ENCODE peak calls at places on chromosomes 1 and 21, in seven cellular contexts. One of them, this sample, is unnamed.

GRCh38 chr1:156748670-156749428 is 2.6 kb downstream of the HDGF start:
- DNase-seq in CD8-positive, alpha-beta memory T cell: no peak
- DNase-seq in naive thymus-derived CD4-positive, alpha-beta T cell: no peak
- DNase-seq in LNCaP clone FGC: no peak
- DNase-seq in mucosa of descending colon: peak
- DNase-seq in Panc1: no peak
- DNase-seq in H7: peak
- DNase-seq in this sample: peak

GRCh38 chr21:31335957-31336738 is 7.9 kb downstream of the TIAM1 start:
- DNase-seq in CD8-positive, alpha-beta memory T cell: no peak
- DNase-seq in naive thymus-derived CD4-positive, alpha-beta T cell: no peak
- DNase-seq in LNCaP clone FGC: no peak
- DNase-seq in mucosa of descending colon: no peak
- DNase-seq in Panc1: no peak
- DNase-seq in H7: no peak
- DNase-seq in this sample: no peak

GRCh38 chr1:86703696-86704455 is 500 bp upstream of the SH3GLB1 start:
- DNase-seq in CD8-positive, alpha-beta memory T cell: no peak
- DNase-seq in naive thymus-derived CD4-positive, alpha-beta T cell: no peak
- DNase-seq in LNCaP clone FGC: no peak
- DNase-seq in mucosa of descending colon: no peak
- DNase-seq in Panc1: peak
- DNase-seq in H7: no peak
- DNase-seq in this sample: no peak

GRCh38 chr1:117365350-117366280 is 1.6 kb upstream of the MAN1A2 start:
- DNase-seq in CD8-positive, alpha-beta memory T cell: no peak
- DNase-seq in naive thymus-derived CD4-positive, alpha-beta T cell: no peak
- DNase-seq in LNCaP clone FGC: no peak
- DNase-seq in mucosa of descending colon: no peak
- DNase-seq in Panc1: no peak
- DNase-seq in H7: no peak
- DNase-seq in this sample: no peak

GRCh38 chr1:31238986-31239613 is 587 bp downstream of the NKAIN1 start:
- DNase-seq in CD8-positive, alpha-beta memory T cell: no peak
- DNase-seq in naive thymus-derived CD4-positive, alpha-beta T cell: no peak
- DNase-seq in LNCaP clone FGC: no peak
- DNase-seq in mucosa of descending colon: peak
- DNase-seq in Panc1: no peak
- DNase-seq in H7: peak
- DNase-seq in this sample: peak

GRCh38 chr1:41175546-41175945 is 66.6 kb downstream of the SCMH1 start:
- DNase-seq in CD8-positive, alpha-beta memory T cell: no peak
- DNase-seq in naive thymus-derived CD4-positive, alpha-beta T cell: no peak
- DNase-seq in LNCaP clone FGC: peak
- DNase-seq in mucosa of descending colon: no peak
- DNase-seq in Panc1: no peak
- DNase-seq in H7: no peak
- DNase-seq in this sample: no peak

GRCh38 chr1:41492341-41492848 is 7.9 kb upstream of the EDN2 start:
- DNase-seq in CD8-positive, alpha-beta memory T cell: no peak
- DNase-seq in naive thymus-derived CD4-positive, alpha-beta T cell: no peak
- DNase-seq in LNCaP clone FGC: no peak
- DNase-seq in mucosa of descending colon: peak
- DNase-seq in Panc1: no peak
- DNase-seq in H7: peak
- DNase-seq in this sample: no peak

GRCh38 chr1:183652107-183652506 is 1.0 kb downstream of the APOBEC4 start:
- DNase-seq in CD8-positive, alpha-beta memory T cell: no peak
- DNase-seq in naive thymus-derived CD4-positive, alpha-beta T cell: no peak
- DNase-seq in LNCaP clone FGC: no peak
- DNase-seq in mucosa of descending colon: no peak
- DNase-seq in Panc1: no peak
- DNase-seq in H7: no peak
- DNase-seq in this sample: no peak

GRCh38 chr1:74591954-74592353 is 79.5 kb upstream of the LRRC53 start:
- DNase-seq in CD8-positive, alpha-beta memory T cell: no peak
- DNase-seq in naive thymus-derived CD4-positive, alpha-beta T cell: no peak
- DNase-seq in LNCaP clone FGC: no peak
- DNase-seq in mucosa of descending colon: no peak
- DNase-seq in Panc1: no peak
- DNase-seq in H7: no peak
- DNase-seq in this sample: no peak

GRCh38 chr1:74592580-74593355 is 80.4 kb upstream of the LRRC53 start:
- DNase-seq in CD8-positive, alpha-beta memory T cell: no peak
- DNase-seq in naive thymus-derived CD4-positive, alpha-beta T cell: no peak
- DNase-seq in LNCaP clone FGC: no peak
- DNase-seq in mucosa of descending colon: no peak
- DNase-seq in Panc1: no peak
- DNase-seq in H7: no peak
- DNase-seq in this sample: no peak

GRCh38 chr1:74590288-74590687 is 77.9 kb upstream of the LRRC53 start:
- DNase-seq in CD8-positive, alpha-beta memory T cell: no peak
- DNase-seq in naive thymus-derived CD4-positive, alpha-beta T cell: no peak
- DNase-seq in LNCaP clone FGC: no peak
- DNase-seq in mucosa of descending colon: no peak
- DNase-seq in Panc1: no peak
- DNase-seq in H7: no peak
- DNase-seq in this sample: no peak

GRCh38 chr1:74596770-74597169 is 76.8 kb downstream of the ERICH3 start:
- DNase-seq in CD8-positive, alpha-beta memory T cell: no peak
- DNase-seq in naive thymus-derived CD4-positive, alpha-beta T cell: no peak
- DNase-seq in LNCaP clone FGC: no peak
- DNase-seq in mucosa of descending colon: no peak
- DNase-seq in Panc1: no peak
- DNase-seq in H7: no peak
- DNase-seq in this sample: no peak

GRCh38 chr1:74593887-74594866 is 79.4 kb downstream of the ERICH3 start:
- DNase-seq in CD8-positive, alpha-beta memory T cell: no peak
- DNase-seq in naive thymus-derived CD4-positive, alpha-beta T cell: no peak
- DNase-seq in LNCaP clone FGC: no peak
- DNase-seq in mucosa of descending colon: no peak
- DNase-seq in Panc1: no peak
- DNase-seq in H7: no peak
- DNase-seq in this sample: no peak
- H3K4me3 ChIP-seq in CD8-positive, alpha-beta memory T cell: no peak
- H3K4me3 ChIP-seq in naive thymus-derived CD4-positive, alpha-beta T cell: no peak
- H3K4me3 ChIP-seq in LNCaP clone FGC: no peak
- H3K4me3 ChIP-seq in mucosa of descending colon: no peak
- H3K4me3 ChIP-seq in Panc1: no peak
- H3K4me3 ChIP-seq in H7: no peak
- H3K4me3 ChIP-seq in this sample: no peak

DNA sequence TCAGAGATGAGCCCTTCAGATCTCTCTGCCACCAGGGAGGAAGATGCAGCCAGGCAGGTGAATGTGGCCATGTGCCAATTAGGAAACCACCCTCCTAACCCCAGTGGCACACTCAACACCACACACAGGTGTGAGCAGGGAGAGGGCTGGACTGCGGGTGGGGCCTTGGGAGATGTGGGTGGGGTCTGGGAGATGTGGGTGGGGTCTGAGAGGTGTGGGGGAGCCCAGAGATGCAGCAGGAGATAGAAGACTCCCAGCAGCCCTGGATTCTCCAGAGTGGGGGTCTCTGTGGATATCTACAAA is 43.2 kb upstream of the COL6A1 start:
- DNase-seq in CD8-positive, alpha-beta memory T cell: no peak
- DNase-seq in naive thymus-derived CD4-positive, alpha-beta T cell: no peak
- DNase-seq in LNCaP clone FGC: no peak
- DNase-seq in mucosa of descending colon: no peak
- DNase-seq in Panc1: no peak
- DNase-seq in H7: peak
- DNase-seq in this sample: no peak
- H3K4me3 ChIP-seq in CD8-positive, alpha-beta memory T cell: no peak
- H3K4me3 ChIP-seq in naive thymus-derived CD4-positive, alpha-beta T cell: no peak
- H3K4me3 ChIP-seq in LNCaP clone FGC: no peak
- H3K4me3 ChIP-seq in mucosa of descending colon: no peak
- H3K4me3 ChIP-seq in Panc1: no peak
- H3K4me3 ChIP-seq in H7: no peak
- H3K4me3 ChIP-seq in this sample: no peak

GRCh38 chr1:1129309-1129708 is 13.4 kb upstream of the C1orf159 start:
- DNase-seq in CD8-positive, alpha-beta memory T cell: no peak
- DNase-seq in naive thymus-derived CD4-positive, alpha-beta T cell: no peak
- DNase-seq in LNCaP clone FGC: no peak
- DNase-seq in mucosa of descending colon: peak
- DNase-seq in Panc1: no peak
- DNase-seq in H7: no peak
- DNase-seq in this sample: no peak
- H3K4me3 ChIP-seq in CD8-positive, alpha-beta memory T cell: no peak
- H3K4me3 ChIP-seq in naive thymus-derived CD4-positive, alpha-beta T cell: no peak
- H3K4me3 ChIP-seq in LNCaP clone FGC: no peak
- H3K4me3 ChIP-seq in mucosa of descending colon: no peak
- H3K4me3 ChIP-seq in Panc1: no peak
- H3K4me3 ChIP-seq in H7: no peak
- H3K4me3 ChIP-seq in this sample: no peak

GRCh38 chr1:180424848-180425457 is 77.4 kb downstream of the ACBD6 start:
- DNase-seq in CD8-positive, alpha-beta memory T cell: no peak
- DNase-seq in naive thymus-derived CD4-positive, alpha-beta T cell: no peak
- DNase-seq in LNCaP clone FGC: no peak
- DNase-seq in mucosa of descending colon: no peak
- DNase-seq in Panc1: no peak
- DNase-seq in H7: no peak
- DNase-seq in this sample: no peak
- H3K4me3 ChIP-seq in CD8-positive, alpha-beta memory T cell: no peak
- H3K4me3 ChIP-seq in naive thymus-derived CD4-positive, alpha-beta T cell: no peak
- H3K4me3 ChIP-seq in LNCaP clone FGC: no peak
- H3K4me3 ChIP-seq in mucosa of descending colon: no peak
- H3K4me3 ChIP-seq in Panc1: no peak
- H3K4me3 ChIP-seq in H7: no peak
- H3K4me3 ChIP-seq in this sample: no peak

DNA sequence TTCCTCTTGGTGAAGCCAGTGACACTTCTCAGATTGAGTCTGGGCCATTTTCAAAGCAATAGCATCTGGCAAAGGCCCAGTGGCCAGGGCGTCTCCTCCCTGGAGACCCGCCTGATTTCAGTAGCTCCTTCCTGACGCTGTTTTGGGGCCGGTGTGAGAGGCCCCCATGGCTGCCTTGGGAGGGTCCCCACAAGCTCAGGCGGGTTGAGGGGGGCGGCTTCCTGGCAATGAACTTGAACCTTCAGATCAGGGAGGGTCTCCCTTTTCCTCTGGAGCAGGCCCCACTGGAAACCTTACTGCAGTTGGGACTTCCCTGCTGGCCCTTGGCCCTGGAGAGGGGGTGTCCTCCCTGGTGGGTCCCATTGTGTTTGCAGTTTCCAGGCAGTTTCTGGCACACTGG is 121.2 kb downstream of the CRYAA start:
- DNase-seq in CD8-positive, alpha-beta memory T cell: peak
- DNase-seq in naive thymus-derived CD4-positive, alpha-beta T cell: no peak
- DNase-seq in LNCaP clone FGC: no peak
- DNase-seq in mucosa of descending colon: no peak
- DNase-seq in Panc1: no peak
- DNase-seq in H7: no peak
- DNase-seq in this sample: no peak
- H3K4me3 ChIP-seq in CD8-positive, alpha-beta memory T cell: no peak
- H3K4me3 ChIP-seq in naive thymus-derived CD4-positive, alpha-beta T cell: no peak
- H3K4me3 ChIP-seq in LNCaP clone FGC: no peak
- H3K4me3 ChIP-seq in mucosa of descending colon: no peak
- H3K4me3 ChIP-seq in Panc1: no peak
- H3K4me3 ChIP-seq in H7: no peak
- H3K4me3 ChIP-seq in this sample: no peak

GRCh38 chr1:159008744-159009188 is 941 bp upstream of the IFI16 start:
- DNase-seq in CD8-positive, alpha-beta memory T cell: peak
- DNase-seq in naive thymus-derived CD4-positive, alpha-beta T cell: no peak
- DNase-seq in LNCaP clone FGC: no peak
- DNase-seq in mucosa of descending colon: no peak
- DNase-seq in Panc1: no peak
- DNase-seq in H7: no peak
- DNase-seq in this sample: no peak

GRCh38 chr1:159005161-159005560 is 4.5 kb upstream of the IFI16 start:
- DNase-seq in CD8-positive, alpha-beta memory T cell: no peak
- DNase-seq in naive thymus-derived CD4-positive, alpha-beta T cell: no peak
- DNase-seq in LNCaP clone FGC: no peak
- DNase-seq in mucosa of descending colon: no peak
- DNase-seq in Panc1: no peak
- DNase-seq in H7: no peak
- DNase-seq in this sample: no peak

GRCh38 chr1:159007734-159008133 is 2.0 kb upstream of the IFI16 start:
- DNase-seq in CD8-positive, alpha-beta memory T cell: no peak
- DNase-seq in naive thymus-derived CD4-positive, alpha-beta T cell: no peak
- DNase-seq in LNCaP clone FGC: no peak
- DNase-seq in mucosa of descending colon: no peak
- DNase-seq in Panc1: no peak
- DNase-seq in H7: no peak
- DNase-seq in this sample: no peak

GRCh38 chr1:159009287-159009686 is 420 bp upstream of the IFI16 start:
- DNase-seq in CD8-positive, alpha-beta memory T cell: no peak
- DNase-seq in naive thymus-derived CD4-positive, alpha-beta T cell: no peak
- DNase-seq in LNCaP clone FGC: no peak
- DNase-seq in mucosa of descending colon: no peak
- DNase-seq in Panc1: no peak
- DNase-seq in H7: no peak
- DNase-seq in this sample: no peak

GRCh38 chr1:159005676-159006075 is 4.0 kb upstream of the IFI16 start:
- DNase-seq in CD8-positive, alpha-beta memory T cell: no peak
- DNase-seq in naive thymus-derived CD4-positive, alpha-beta T cell: no peak
- DNase-seq in LNCaP clone FGC: no peak
- DNase-seq in mucosa of descending colon: no peak
- DNase-seq in Panc1: no peak
- DNase-seq in H7: peak
- DNase-seq in this sample: no peak
- H3K4me3 ChIP-seq in CD8-positive, alpha-beta memory T cell: no peak
- H3K4me3 ChIP-seq in naive thymus-derived CD4-positive, alpha-beta T cell: no peak
- H3K4me3 ChIP-seq in LNCaP clone FGC: no peak
- H3K4me3 ChIP-seq in mucosa of descending colon: no peak
- H3K4me3 ChIP-seq in Panc1: no peak
- H3K4me3 ChIP-seq in H7: peak
- H3K4me3 ChIP-seq in this sample: no peak

DNA sequence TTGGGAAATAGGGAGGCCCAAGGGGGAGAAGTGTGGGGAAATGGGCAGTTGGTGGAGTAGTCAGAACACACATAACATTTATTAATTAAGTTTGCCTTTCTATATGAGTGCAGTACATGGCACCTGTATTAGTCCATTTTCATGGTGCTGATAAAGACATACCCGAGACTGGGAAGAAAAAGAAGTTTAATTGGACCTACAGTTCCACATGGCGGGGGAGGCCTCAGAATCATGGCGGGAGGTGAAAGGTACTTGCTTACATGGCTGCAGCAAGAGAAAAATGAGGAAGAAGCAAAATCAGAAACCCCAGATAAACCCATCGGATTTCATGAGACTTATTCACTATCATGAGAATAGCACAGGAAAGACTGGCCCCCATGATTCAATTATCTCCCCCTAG is 1.6 kb upstream of the SLC35A3 start:
- DNase-seq in CD8-positive, alpha-beta memory T cell: no peak
- DNase-seq in naive thymus-derived CD4-positive, alpha-beta T cell: no peak
- DNase-seq in LNCaP clone FGC: no peak
- DNase-seq in mucosa of descending colon: no peak
- DNase-seq in Panc1: no peak
- DNase-seq in H7: no peak
- DNase-seq in this sample: no peak
- H3K4me3 ChIP-seq in CD8-positive, alpha-beta memory T cell: no peak
- H3K4me3 ChIP-seq in naive thymus-derived CD4-positive, alpha-beta T cell: no peak
- H3K4me3 ChIP-seq in LNCaP clone FGC: no peak
- H3K4me3 ChIP-seq in mucosa of descending colon: no peak
- H3K4me3 ChIP-seq in Panc1: no peak
- H3K4me3 ChIP-seq in H7: no peak
- H3K4me3 ChIP-seq in this sample: no peak

This sample was measured in aorta.